ENCODE peak calls at places on chromosomes 3 and 15, in seven cellular contexts. W, K, N, M, E, H and Z are unnamed samples.

GRCh38 chr3:139572847-139573672 is 33.5 kb upstream of the RBP1 start:
- DNase-seq in W (no peak), K (no peak), N (no peak), M (no peak), E (no peak), H (no peak), Z (no peak)

GRCh38 chr3:2543247-2543646 is 444.6 kb downstream of the CNTN4 start:
- DNase-seq in W (no peak), K (no peak), N (no peak), M (no peak), E (no peak), H (no peak), Z (no peak)

GRCh38 chr15:90191795-90192494 is 9.2 kb upstream of the SEMA4B start:
- DNase-seq in W (peak), K (peak), N (peak), M (no peak), E (peak), H (peak), Z (no peak)

GRCh38 chr15:79168922-79169322 is 78.3 kb upstream of the RASGRF1 start:
- DNase-seq in W (no peak), K (peak), N (no peak), M (no peak), E (peak), H (peak), Z (no peak)

GRCh38 chr3:148315756-148316155 is 381.9 kb upstream of the AGTR1 start:
- DNase-seq in W (no peak), K (no peak), N (no peak), M (no peak), E (no peak), H (no peak), Z (no peak)

GRCh38 chr3:120103276-120103675 is 9.0 kb upstream of the GSK3B start:
- DNase-seq in W (no peak), K (no peak), N (no peak), M (no peak), E (no peak), H (no peak), Z (no peak)

GRCh38 chr15:50066202-50066601 is 52.8 kb downstream of the ATP8B4 start:
- DNase-seq in W (no peak), K (peak), N (no peak), M (no peak), E (peak), H (no peak), Z (no peak)

GRCh38 chr15:68197170-68197492 is 8.0 kb downstream of the CALML4 start:
- DNase-seq in W (no peak), K (no peak), N (no peak), M (peak), E (no peak), H (no peak), Z (no peak)

GRCh38 chr3:63142681-63143080 is 135.4 kb upstream of the SYNPR start:
- DNase-seq in W (no peak), K (no peak), N (no peak), M (no peak), E (no peak), H (no peak), Z (no peak)

GRCh38 chr3:83426311-83426710 is 1532.5 kb upstream of the CADM2 start:
- DNase-seq in W (no peak), K (no peak), N (no peak), M (no peak), E (no peak), H (no peak), Z (no peak)

GRCh38 chr15:41340189-41340695 is 7.6 kb downstream of the NUSAP1 start:
- DNase-seq in W (no peak), K (no peak), N (no peak), M (no peak), E (no peak), H (no peak), Z (no peak)

GRCh38 chr15:101530224-101530958 is 40.9 kb upstream of the PCSK6 start:
- DNase-seq in W (peak), K (no peak), N (no peak), M (no peak), E (no peak), H (no peak), Z (no peak)

GRCh38 chr3:96619475-96619874 is 194.9 kb upstream of the EPHA6 start:
- DNase-seq in W (peak), K (no peak), N (no peak), M (no peak), E (no peak), H (no peak), Z (no peak)

GRCh38 chr3:54168451-54168850 is 46.1 kb downstream of the CACNA2D3 start:
- DNase-seq in W (no peak), K (no peak), N (no peak), M (no peak), E (no peak), H (no peak), Z (no peak)

GRCh38 chr3:159782724-159783421 is 205.8 kb upstream of the IL12A start:
- DNase-seq in W (no peak), K (no peak), N (no peak), M (no peak), E (no peak), H (no peak), Z (no peak)

GRCh38 chr3:159818399-159818798 is 170.2 kb upstream of the IL12A start:
- DNase-seq in W (peak), K (no peak), N (no peak), M (no peak), E (no peak), H (peak), Z (no peak)

GRCh38 chr3:160400048-160400630 is 689 bp downstream of the SMC4 start:
- DNase-seq in W (peak), K (peak), N (peak), M (no peak), E (peak), H (peak), Z (peak)

GRCh38 chr15:91916051-91916450 is 62.5 kb downstream of the SLCO3A1 start:
- DNase-seq in W (no peak), K (peak), N (no peak), M (no peak), E (no peak), H (no peak), Z (no peak)

GRCh38 chr15:70789213-70789612 is 25.9 kb upstream of the UACA start:
- DNase-seq in W (no peak), K (no peak), N (no peak), M (no peak), E (peak), H (no peak), Z (no peak)

GRCh38 chr15:38254065-38254883 is 1.6 kb downstream of the SPRED1 start:
- DNase-seq in W (no peak), K (peak), N (peak), M (no peak), E (peak), H (peak), Z (no peak)

GRCh38 chr3:67724434-67724833 is 70.0 kb upstream of the SUCLG2 start:
- DNase-seq in W (no peak), K (no peak), N (no peak), M (no peak), E (no peak), H (no peak), Z (no peak)

GRCh38 chr3:65685621-65686020 is 353.1 kb downstream of the MAGI1 start:
- DNase-seq in W (no peak), K (no peak), N (no peak), M (no peak), E (peak), H (no peak), Z (no peak)

GRCh38 chr15:89813381-89814111 is 1.1 kb downstream of the ANPEP start:
- DNase-seq in W (peak), K (no peak), N (no peak), M (no peak), E (no peak), H (no peak), Z (no peak)

GRCh38 chr3:49415931-49416601 is 3.8 kb downstream of the TCTA start:
- DNase-seq in W (peak), K (no peak), N (peak), M (no peak), E (no peak), H (no peak), Z (no peak)

GRCh38 chr3:151787626-151788025 is 26.3 kb upstream of the AADAC start:
- DNase-seq in W (no peak), K (no peak), N (no peak), M (no peak), E (peak), H (no peak), Z (no peak)

GRCh38 chr3:180870008-180870733 is 42.3 kb upstream of the FXR1 start:
- DNase-seq in W (peak), K (no peak), N (no peak), M (no peak), E (peak), H (peak), Z (no peak)

GRCh38 chr15:48463366-48463880 is 132.2 kb downstream of the DUT start:
- DNase-seq in W (no peak), K (no peak), N (no peak), M (no peak), E (no peak), H (no peak), Z (no peak)

GRCh38 chr3:31729573-31729972 is 196.8 kb downstream of the STT3B start:
- DNase-seq in W (no peak), K (no peak), N (no peak), M (no peak), E (no peak), H (no peak), Z (no peak)

GRCh38 chr15:48307586-48307985 is 23.6 kb upstream of the DUT start:
- DNase-seq in W (no peak), K (no peak), N (no peak), M (no peak), E (no peak), H (no peak), Z (no peak)

GRCh38 chr3:25620508-25620907 is 44.2 kb downstream of the TOP2B start:
- DNase-seq in W (no peak), K (no peak), N (no peak), M (no peak), E (no peak), H (no peak), Z (no peak)

GRCh38 chr3:187616307-187616939 is 53.8 kb downstream of the SST start:
- DNase-seq in W (peak), K (peak), N (peak), M (peak), E (peak), H (peak), Z (peak)

GRCh38 chr15:38050529-38050928 is 116.1 kb downstream of the TMCO5A start:
- DNase-seq in W (no peak), K (no peak), N (no peak), M (no peak), E (peak), H (no peak), Z (no peak)

GRCh38 chr3:67648701-67649100 is 5.7 kb downstream of the SUCLG2 start:
- DNase-seq in W (no peak), K (no peak), N (no peak), M (no peak), E (peak), H (no peak), Z (no peak)

GRCh38 chr3:190384241-190384863 is 3.6 kb upstream of the CLDN16 start:
- DNase-seq in W (no peak), K (peak), N (peak), M (no peak), E (peak), H (peak), Z (no peak)